ENCODE peak calls at places on chromosomes 11 and 22, in ten cellular contexts. L, R, Z, P, O, W, Q, I, B and J are unnamed samples.

GRCh38 chr22:42202048-42202447 is 68.4 kb downstream of the TCF20 start:
- DNase-seq in L (no peak), R (no peak), Z (no peak), P (no peak), O (no peak), W (no peak), Q (peak), I (no peak), B (no peak), J (no peak)

GRCh38 chr22:36541831-36542391 is 12.9 kb upstream of the EIF3D start:
- DNase-seq in L (peak), R (peak), Z (peak), P (peak), O (no peak), W (no peak), Q (peak), I (no peak), B (no peak), J (peak)

GRCh38 chr11:46435679-46436078 is 44.1 kb upstream of the CHRM4 start:
- DNase-seq in L (no peak), R (no peak), Z (no peak), P (no peak), O (no peak), W (no peak), Q (no peak), I (no peak), B (no peak), J (no peak)

GRCh38 chr11:15943418-15944197 is 412.7 kb downstream of the SOX6 start:
- DNase-seq in L (no peak), R (no peak), Z (no peak), P (no peak), O (no peak), W (no peak), Q (no peak), I (no peak), B (no peak), J (no peak)

GRCh38 chr11:47986219-47986618 is 5.9 kb downstream of the PTPRJ start:
- DNase-seq in L (no peak), R (no peak), Z (no peak), P (no peak), O (no peak), W (no peak), Q (no peak), I (no peak), B (no peak), J (peak)

GRCh38 chr11:72522186-72522585 is 87.9 kb upstream of the CLPB start:
- DNase-seq in L (no peak), R (no peak), Z (no peak), P (no peak), O (no peak), W (no peak), Q (no peak), I (peak), B (no peak), J (no peak)

GRCh38 chr11:118338637-118339061 is 3.9 kb downstream of the CD3D start:
- DNase-seq in L (peak), R (no peak), Z (no peak), P (peak), O (no peak), W (peak), Q (peak), I (no peak), B (no peak), J (peak)

GRCh38 chr22:40324468-40325305 is 21.6 kb upstream of the ADSL start:
- DNase-seq in L (no peak), R (no peak), Z (no peak), P (no peak), O (no peak), W (no peak), Q (peak), I (no peak), B (no peak), J (no peak)

GRCh38 chr11:11786771-11787170 is 55.0 kb upstream of the USP47 start:
- DNase-seq in L (peak), R (peak), Z (peak), P (peak), O (no peak), W (peak), Q (no peak), I (peak), B (no peak), J (no peak)

GRCh38 chr11:133835258-133836075 is 9.8 kb downstream of the SPATA19 start:
- DNase-seq in L (peak), R (peak), Z (peak), P (peak), O (peak), W (no peak), Q (peak), I (peak), B (peak), J (peak)

GRCh38 chr11:133955091-133955846 is 1.5 kb downstream of the IGSF9B start:
- DNase-seq in L (no peak), R (no peak), Z (no peak), P (no peak), O (peak), W (no peak), Q (peak), I (no peak), B (no peak), J (no peak)

GRCh38 chr11:122405788-122406341 is 249.7 kb upstream of the UBASH3B start:
- DNase-seq in L (no peak), R (no peak), Z (no peak), P (no peak), O (no peak), W (no peak), Q (no peak), I (no peak), B (no peak), J (no peak)

GRCh38 chr22:46149998-46150549 is at the start of gene PPARA:
- DNase-seq in L (peak), R (peak), Z (peak), P (peak), O (no peak), W (peak), Q (peak), I (peak), B (peak), J (peak)

GRCh38 chr11:62402226-62402625 is 16.6 kb upstream of the SCGB1A1 start:
- DNase-seq in L (no peak), R (no peak), Z (no peak), P (no peak), O (no peak), W (no peak), Q (peak), I (no peak), B (no peak), J (no peak)

GRCh38 chr22:46915978-46916730 is 153.7 kb downstream of the TBC1D22A start:
- DNase-seq in L (no peak), R (no peak), Z (no peak), P (no peak), O (no peak), W (no peak), Q (no peak), I (no peak), B (no peak), J (no peak)

GRCh38 chr11:706957-707816 is 1.2 kb downstream of the EPS8L2 start:
- DNase-seq in L (no peak), R (peak), Z (peak), P (peak), O (no peak), W (peak), Q (no peak), I (no peak), B (no peak), J (no peak)

GRCh38 chr11:118002010-118002540 is 15.9 kb downstream of the IL10RA start:
- DNase-seq in L (no peak), R (no peak), Z (no peak), P (no peak), O (no peak), W (peak), Q (peak), I (no peak), B (no peak), J (peak)